ENCODE peak calls at places on chromosome 14, in ten cellular contexts. Y is neural progenitor cell, O is foreskin fibroblast, N is A549, Q is nephron progenitor cell, B is WTC11, I is hepatocyte, E is osteocyte, T is uterus, D is brain microvascular endothelial cell. L is an unnamed sample.

GRCh38 chr14:93959239-93960107 is 16.9 kb downstream of the ASB2 start:
- DNase-seq in Y (no peak), O (peak; percentile 74), N (peak; percentile 92), Q (no peak), B (no peak), I (peak; percentile 94), E (no peak), T (peak; percentile 42), D (peak; percentile 82), L (peak; percentile 40)

GRCh38 chr14:100660498-100661339 is 66.0 kb upstream of the DLK1 start:
- DNase-seq in Y (no peak), O (peak; percentile 50), N (no peak), Q (no peak), B (no peak), I (peak; percentile 16), E (no peak), T (no peak), D (no peak), L (no peak)

GRCh38 chr14:28813810-28814209 is 47.2 kb downstream of the FOXG1 start:
- DNase-seq in Y (no peak), O (peak; percentile 4), N (no peak), Q (no peak), B (no peak), I (no peak), E (no peak), T (no peak), D (no peak), L (no peak)

GRCh38 chr14:89303452-89304435 is 113.3 kb downstream of the FOXN3 start:
- DNase-seq in Y (peak; percentile 22), O (peak; percentile 82), N (no peak), Q (peak; percentile 14), B (no peak), I (peak; percentile 80), E (no peak), T (peak; percentile 65), D (peak; percentile 73), L (no peak)

GRCh38 chr14:99280041-99280731 is 8.2 kb upstream of the BCL11B start:
- DNase-seq in Y (no peak), O (no peak), N (no peak), Q (no peak), B (no peak), I (no peak), E (peak; percentile 63), T (no peak), D (no peak), L (no peak)

GRCh38 chr14:31596691-31597090 is 35.5 kb downstream of the NUBPL start:
- DNase-seq in Y (no peak), O (no peak), N (no peak), Q (no peak), B (no peak), I (no peak), E (no peak), T (no peak), D (no peak), L (no peak)

GRCh38 chr14:51724650-51725049 is 72.9 kb downstream of the FRMD6 start:
- DNase-seq in Y (no peak), O (no peak), N (no peak), Q (no peak), B (no peak), I (no peak), E (no peak), T (no peak), D (no peak), L (no peak)

GRCh38 chr14:91413547-91414474 is 3.8 kb downstream of the CCDC88C start:
- DNase-seq in Y (no peak), O (no peak), N (no peak), Q (no peak), B (peak; percentile 92), I (peak; percentile 86), E (no peak), T (no peak), D (no peak), L (no peak)

GRCh38 chr14:59566725-59567124 is 9.9 kb downstream of the CCDC175 start:
- DNase-seq in Y (no peak), O (no peak), N (no peak), Q (no peak), B (no peak), I (no peak), E (no peak), T (no peak), D (no peak), L (no peak)

GRCh38 chr14:59564356-59564755 is 12.3 kb downstream of the CCDC175 start:
- DNase-seq in Y (peak; percentile 29), O (no peak), N (no peak), Q (no peak), B (no peak), I (no peak), E (no peak), T (no peak), D (no peak), L (no peak)

GRCh38 chr14:59565112-59565511 is 11.5 kb downstream of the CCDC175 start:
- DNase-seq in Y (no peak), O (no peak), N (no peak), Q (no peak), B (no peak), I (no peak), E (no peak), T (no peak), D (no peak), L (no peak)

GRCh38 chr14:59566281-59566680 is 10.3 kb downstream of the CCDC175 start:
- DNase-seq in Y (peak; percentile 20), O (no peak), N (no peak), Q (no peak), B (no peak), I (no peak), E (no peak), T (no peak), D (no peak), L (no peak)

DNA sequence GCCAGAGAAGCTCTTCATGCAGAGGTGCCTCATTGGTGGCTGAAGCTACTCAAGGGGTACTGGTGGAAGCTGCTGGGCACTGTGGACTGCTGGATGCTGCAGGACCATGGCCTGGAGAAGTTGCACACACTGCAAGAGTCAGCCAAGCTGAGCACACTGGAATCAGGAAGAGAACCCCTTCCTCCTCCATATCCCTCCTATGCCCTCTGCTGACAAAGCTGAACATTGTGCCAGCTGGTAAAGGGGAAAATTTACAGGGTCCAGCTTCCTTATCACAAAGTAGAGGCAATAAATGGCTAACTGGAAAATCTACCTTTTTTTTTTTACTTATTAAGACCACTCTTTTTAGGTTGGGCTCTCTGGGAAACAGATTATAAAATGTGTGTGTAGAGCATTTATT is 6.5 kb downstream of the CCDC175 start:
- DNase-seq in Y (no peak), O (no peak), N (no peak), Q (no peak), B (no peak), I (peak; percentile 19), E (no peak), T (no peak), D (no peak), L (no peak)
- TF ChIP-seq CTCF in Y (peak; percentile 34), O (no peak), N (peak; percentile 11), Q (no peak), B (no peak), I (peak; percentile 30), E (no peak), T (no peak), D (peak; percentile 29), L (no peak)

GRCh38 chr14:103523583-103523969 is 946 bp upstream of the CKB start:
- DNase-seq in Y (no peak), O (no peak), N (no peak), Q (no peak), B (peak; percentile 31), I (no peak), E (no peak), T (no peak), D (no peak), L (no peak)

GRCh38 chr14:103526247-103526913 is 2.6 kb upstream of the TRMT61A start:
- DNase-seq in Y (no peak), O (no peak), N (no peak), Q (no peak), B (no peak), I (no peak), E (no peak), T (no peak), D (no peak), L (no peak)

GRCh38 chr14:103522649-103523582 is at the start of gene CKB:
- DNase-seq in Y (peak; percentile 91), O (peak; percentile 82), N (peak; percentile 83), Q (peak; percentile 81), B (peak; percentile 78), I (peak; percentile 91), E (no peak), T (peak; percentile 75), D (peak; percentile 22), L (no peak)

GRCh38 chr14:103522028-103522581 is 525 bp downstream of the CKB start:
- DNase-seq in Y (peak; percentile 66), O (peak; percentile 47), N (no peak), Q (peak; percentile 60), B (peak; percentile 50), I (no peak), E (no peak), T (peak; percentile 56), D (no peak), L (no peak)

GRCh38 chr14:103524002-103524785 is 1.6 kb upstream of the CKB start:
- DNase-seq in Y (no peak), O (no peak), N (no peak), Q (no peak), B (no peak), I (no peak), E (no peak), T (no peak), D (no peak), L (no peak)
- TF ChIP-seq CTCF in Y (peak; percentile 20), O (no peak), N (peak; percentile 8), Q (no peak), B (no peak), I (peak; percentile 15), E (no peak), T (no peak), D (no peak), L (no peak)

GRCh38 chr14:96987771-96988170 is 190.6 kb downstream of the VRK1 start:
- DNase-seq in Y (no peak), O (no peak), N (no peak), Q (no peak), B (no peak), I (no peak), E (no peak), T (no peak), D (no peak), L (no peak)

GRCh38 chr14:96986701-96987474 is 189.7 kb downstream of the VRK1 start:
- DNase-seq in Y (no peak), O (no peak), N (no peak), Q (no peak), B (no peak), I (no peak), E (peak; percentile 48), T (no peak), D (no peak), L (no peak)

GRCh38 chr14:96994999-96995398 is 197.8 kb downstream of the VRK1 start:
- DNase-seq in Y (no peak), O (no peak), N (no peak), Q (no peak), B (no peak), I (no peak), E (peak; percentile 69), T (no peak), D (no peak), L (no peak)

GRCh38 chr14:96989293-96989692 is 192.1 kb downstream of the VRK1 start:
- DNase-seq in Y (no peak), O (no peak), N (no peak), Q (no peak), B (no peak), I (no peak), E (peak; percentile 21), T (no peak), D (no peak), L (no peak)
- TF ChIP-seq CTCF in Y (no peak), O (no peak), N (no peak), Q (no peak), B (no peak), I (no peak), E (no peak), T (no peak), D (no peak), L (no peak)

DNA sequence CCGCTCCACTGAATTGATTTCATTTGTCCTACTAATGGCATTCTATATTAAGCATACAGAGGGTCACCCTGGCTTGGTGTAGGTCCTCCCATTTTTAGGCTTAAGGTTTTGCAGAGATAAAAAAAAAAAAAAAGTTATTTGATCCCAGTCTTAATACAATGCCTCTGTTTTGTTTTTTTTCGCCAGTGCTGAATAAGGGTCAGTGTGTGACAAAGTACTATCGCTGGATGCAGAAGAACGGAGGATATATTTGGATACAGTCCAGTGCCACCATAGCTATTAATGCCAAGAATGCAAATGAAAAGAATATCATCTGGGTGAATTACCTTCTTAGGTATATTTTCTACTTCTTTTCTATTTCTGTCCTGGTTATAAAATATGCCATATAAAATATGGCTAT is 157.2 kb downstream of the EGLN3 start:
- DNase-seq in Y (peak; percentile 17), O (no peak), N (no peak), Q (no peak), B (no peak), I (no peak), E (no peak), T (no peak), D (no peak), L (no peak)
- TF ChIP-seq CTCF in Y (no peak), O (no peak), N (no peak), Q (no peak), B (no peak), I (no peak), E (no peak), T (no peak), D (no peak), L (no peak)